ENCODE peak calls at places on chromosomes 13 and 19, in eight cellular contexts. F is endodermal cell, Z is fibroblast of lung, E is hepatocyte, I is mucosa of descending colon, H is HFF-Myc, X is OCI-LY7, V is transverse colon. N is an unnamed sample.

GRCh38 chr13:25901460-25902376 is 150.1 kb downstream of the SHISA2 start:
- DNase-seq in V (no peak), F (no peak), Z (peak; percentile 87), X (peak; percentile 11), H (no peak), I (no peak), E (peak; percentile 67), N (peak; percentile 73)

GRCh38 chr19:33462112-33462726 is 59.4 kb downstream of the PEPD start:
- DNase-seq in X (no peak), H (no peak), V (no peak), I (no peak), E (no peak), Z (no peak), F (peak; percentile 20), N (no peak)

GRCh38 chr13:113495494-113496251 is 5.2 kb upstream of the DCUN1D2 start:
- DNase-seq in I (no peak), Z (peak; percentile 48), V (no peak), X (no peak), F (peak; percentile 80), E (peak; percentile 48), H (no peak), N (peak; percentile 29)

GRCh38 chr19:18725755-18726416 is 42.4 kb downstream of the CRTC1 start:
- DNase-seq in E (no peak), F (peak; percentile 39), H (no peak), Z (no peak), X (no peak), V (no peak), I (no peak), N (no peak)

GRCh38 chr19:7888145-7888825 is at the start of gene LRRC8E:
- DNase-seq in V (peak; percentile 79), Z (peak; percentile 72), X (no peak), H (no peak), E (peak; percentile 89), F (peak; percentile 94), I (peak; percentile 70), N (peak; percentile 62)

GRCh38 chr13:48437381-48437780 is 24.5 kb upstream of the LPAR6 start:
- DNase-seq in E (no peak), F (no peak), I (no peak), H (no peak), X (no peak), V (peak; percentile 21), Z (peak; percentile 70), N (peak; percentile 93)

GRCh38 chr19:7953576-7953975 is 10.1 kb upstream of the TIMM44 start:
- DNase-seq in Z (no peak), F (no peak), H (no peak), X (no peak), E (no peak), I (peak; percentile 22), V (no peak), N (no peak)

GRCh38 chr19:18588611-18589379 is at the start of gene REX1BD:
- DNase-seq in I (peak; percentile 91), V (peak; percentile 84), F (peak; percentile 95), H (no peak), E (peak; percentile 90), Z (peak; percentile 75), X (peak; percentile 94), N (peak; percentile 88)

GRCh38 chr19:35044317-35045117 is 3.0 kb downstream of the HPN start:
- DNase-seq in X (peak; percentile 56), F (peak; percentile 93), Z (peak; percentile 18), I (peak; percentile 24), E (peak; percentile 54), H (peak; percentile 33), V (peak; percentile 62), N (peak; percentile 67)

GRCh38 chr19:6233827-6234511 is 45.8 kb downstream of the MLLT1 start:
- DNase-seq in F (no peak), V (no peak), X (no peak), E (no peak), H (no peak), Z (no peak), I (peak; percentile 51), N (peak; percentile 44)

GRCh38 chr13:61766667-61767058 is 351.0 kb upstream of the PCDH20 start:
- DNase-seq in X (no peak), E (no peak), F (peak; percentile 39), Z (no peak), V (no peak), H (no peak), I (peak; percentile 30), N (no peak)

GRCh38 chr19:3398114-3398899 is 31.9 kb downstream of the NFIC start:
- DNase-seq in Z (peak; percentile 40), H (no peak), E (peak; percentile 62), V (peak; percentile 67), F (peak; percentile 64), X (no peak), I (peak; percentile 64), N (no peak)

GRCh38 chr19:38063921-38064320 is 156.9 kb downstream of the SIPA1L3 start:
- DNase-seq in H (no peak), I (no peak), V (no peak), X (no peak), F (no peak), E (no peak), Z (no peak), N (no peak)

GRCh38 chr19:16584825-16585801 is 12.9 kb upstream of the SLC35E1 start:
- DNase-seq in X (peak; percentile 41), I (peak; percentile 57), Z (no peak), V (no peak), E (no peak), F (no peak), H (no peak), N (no peak)

GRCh38 chr19:39533003-39533512 is 406 bp upstream of the EID2B start:
- DNase-seq in X (no peak), I (no peak), V (no peak), F (no peak), E (no peak), Z (no peak), H (no peak), N (no peak)
- H3K4me3 ChIP-seq in X (peak overlapping the region; percentile 89), I (no peak overlapping the region), V (no peak overlapping the region), F (no peak overlapping the region), E (no peak overlapping the region), Z (no peak overlapping the region), H (peak overlapping the region; percentile 97), N (no peak overlapping the region)

DNA sequence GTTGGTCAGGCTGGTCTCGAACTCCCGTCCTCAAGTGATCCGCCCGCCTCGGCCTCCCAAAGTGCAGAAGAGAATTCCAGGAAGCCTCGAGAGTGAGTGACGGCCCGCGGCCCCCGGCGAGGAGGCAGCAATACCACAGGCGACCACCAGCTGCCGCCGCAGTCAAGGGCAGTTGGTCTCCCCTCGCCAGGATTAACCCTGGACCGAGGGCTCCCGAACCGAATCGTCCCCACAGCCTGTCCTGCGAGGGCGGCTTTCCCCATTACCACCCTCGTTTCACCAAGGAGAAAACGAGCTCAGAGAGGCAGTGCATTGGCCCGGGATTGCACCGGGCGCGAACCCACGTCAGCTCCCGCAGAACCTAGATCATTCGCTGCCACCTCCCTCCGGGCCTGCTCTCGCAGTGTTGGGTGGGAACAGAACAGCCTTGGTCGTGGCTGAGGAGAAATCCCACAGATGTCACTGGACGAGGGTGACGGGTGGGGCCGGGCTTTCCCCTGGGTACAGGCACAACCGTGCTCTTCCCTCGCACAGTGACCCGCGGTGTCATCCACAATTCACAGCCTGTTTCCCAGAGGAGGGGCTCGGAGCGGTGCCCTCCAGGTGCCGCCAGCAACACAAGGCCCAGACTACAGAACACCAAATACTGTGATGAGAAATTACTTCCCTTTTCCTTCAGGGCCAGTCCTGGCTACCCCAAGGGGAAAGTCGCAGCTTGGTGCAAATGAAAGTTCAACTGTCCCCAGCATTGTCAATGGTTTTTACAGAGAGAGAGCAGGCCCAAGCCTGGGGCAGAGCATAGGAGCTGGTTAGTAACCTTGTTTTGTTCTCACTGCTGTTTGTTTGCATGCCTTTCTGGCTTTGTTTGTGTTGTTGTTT is 24.8 kb downstream of the C2CD4C start:
- DNase-seq in V (no peak), I (no peak), H (no peak), E (peak; percentile 49), F (peak; percentile 93), X (no peak), Z (no peak), N (no peak)
- TF ChIP-seq CTCF in V (peak; percentile 48), I (peak; percentile 18), H (peak; percentile 2), E (peak; percentile 60), F (peak; percentile 90), X (peak; percentile 25), Z (peak; percentile 35), N (peak; percentile 41)

GRCh38 chr19:10011974-10012373 is 1.3 kb upstream of the RDH8 start:
- DNase-seq in E (no peak), Z (no peak), X (no peak), I (no peak), H (no peak), F (no peak), V (no peak), N (no peak)

GRCh38 chr19:10009269-10009665 is 1.0 kb downstream of the COL5A3 start:
- DNase-seq in V (peak; percentile 59), H (peak; percentile 61), E (peak; percentile 79), I (peak; percentile 68), F (peak; percentile 93), Z (peak; percentile 70), X (no peak), N (peak; percentile 93)

GRCh38 chr19:10009714-10010224 is 535 bp downstream of the COL5A3 start:
- DNase-seq in I (no peak), Z (no peak), X (no peak), H (no peak), V (no peak), E (no peak), F (no peak), N (peak; percentile 29)

GRCh38 chr19:10010939-10011338 is 635 bp upstream of the COL5A3 start:
- DNase-seq in X (no peak), Z (no peak), H (no peak), E (no peak), F (no peak), V (no peak), I (no peak), N (no peak)

GRCh38 chr19:10010247-10010691 is at the start of gene COL5A3:
- DNase-seq in V (peak; percentile 60), X (no peak), I (peak; percentile 73), Z (no peak), E (no peak), H (no peak), F (peak; percentile 69), N (peak; percentile 74)
- H3K4me3 ChIP-seq in V (peak within 1 kb of the TSS; percentile 12), X (no peak within 1 kb of the TSS), I (no peak within 1 kb of the TSS), Z (peak within 1 kb of the TSS; percentile 60), E (no peak within 1 kb of the TSS), H (peak within 1 kb of the TSS; percentile 35), F (no peak within 1 kb of the TSS), N (peak within 1 kb of the TSS; percentile 38)

DNA sequence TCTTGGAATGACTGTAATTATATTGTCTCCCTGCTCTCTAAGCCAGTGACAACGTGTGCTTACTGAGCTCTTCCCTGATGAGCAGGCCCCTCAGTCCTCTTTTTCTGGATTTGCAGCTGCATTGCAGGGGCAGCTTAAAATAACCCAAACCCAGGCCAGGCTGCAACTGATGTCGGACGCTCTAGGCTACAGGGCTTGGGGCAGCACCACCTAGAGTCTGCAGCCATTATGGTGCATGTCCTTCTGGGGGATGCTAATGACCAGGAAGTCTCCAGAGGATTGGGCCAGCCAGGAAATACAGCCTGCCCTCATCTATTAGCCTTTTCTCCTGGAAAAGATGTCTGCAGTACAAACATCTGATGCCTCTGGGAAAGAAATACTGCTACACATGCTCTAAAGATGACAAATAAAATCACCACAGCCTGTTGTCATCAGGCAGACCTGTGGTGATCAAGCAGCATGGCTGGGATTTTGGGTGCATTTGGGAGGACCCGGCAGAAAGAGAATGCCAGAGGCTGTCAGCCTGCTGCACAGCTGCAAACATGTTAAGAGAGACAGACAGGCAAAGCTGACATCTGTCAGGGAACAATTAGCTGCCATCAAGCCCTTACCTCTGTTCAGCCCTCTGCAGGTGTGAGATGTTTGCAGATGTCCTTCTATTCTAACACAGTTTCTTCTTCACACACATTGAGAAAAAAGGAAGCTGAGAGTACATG is 51.8 kb downstream of the CCDC70 start:
- DNase-seq in X (peak; percentile 55), I (no peak), Z (no peak), H (no peak), E (no peak), V (no peak), F (peak; percentile 76), N (no peak)
- TF ChIP-seq CTCF in X (peak; percentile 43), I (no peak), Z (peak; percentile 7), H (peak; percentile 21), E (no peak), V (no peak), F (peak; percentile 65), N (peak; percentile 2)

N was measured in cardiac fibroblast.